ENCODE peak calls at places on chromosomes 16 and 17, in ten cellular contexts. One of them, this sample, is unnamed.

GRCh38 chr17:75267146-75267402 is 4.0 kb downstream of the MIF4GD start:
- DNase-seq in progenitor cell of endocrine pancreas: no peak
- DNase-seq in activated effector memory CD4-positive, alpha-beta T cell treated with anti-CD3 and anti-CD28 coated beads, Interleukin-2, amount 50 U/mL, for 16 hours: no peak
- DNase-seq in amniotic stem cell: no peak
- DNase-seq in amniotic epithelial cell: no peak
- DNase-seq in RWPE2: no peak
- DNase-seq in body of pancreas: peak
- DNase-seq in head of caudate nucleus: no peak
- DNase-seq in DMS153: no peak
- DNase-seq in AG09309: no peak
- DNase-seq in this sample: no peak

GRCh38 chr17:59220328-59221158 is at the start of gene GDPD1:
- DNase-seq in progenitor cell of endocrine pancreas: peak
- DNase-seq in activated effector memory CD4-positive, alpha-beta T cell treated with anti-CD3 and anti-CD28 coated beads, Interleukin-2, amount 50 U/mL, for 16 hours: peak
- DNase-seq in amniotic stem cell: peak
- DNase-seq in amniotic epithelial cell: peak
- DNase-seq in RWPE2: peak
- DNase-seq in body of pancreas: peak
- DNase-seq in head of caudate nucleus: peak
- DNase-seq in DMS153: peak
- DNase-seq in AG09309: peak
- DNase-seq in this sample: peak

GRCh38 chr17:31572341-31572740 is 180.9 kb downstream of the RAB11FIP4 start:
- DNase-seq in progenitor cell of endocrine pancreas: no peak
- DNase-seq in activated effector memory CD4-positive, alpha-beta T cell treated with anti-CD3 and anti-CD28 coated beads, Interleukin-2, amount 50 U/mL, for 16 hours: no peak
- DNase-seq in amniotic stem cell: no peak
- DNase-seq in amniotic epithelial cell: no peak
- DNase-seq in RWPE2: no peak
- DNase-seq in body of pancreas: no peak
- DNase-seq in head of caudate nucleus: no peak
- DNase-seq in DMS153: no peak
- DNase-seq in AG09309: no peak
- DNase-seq in this sample: no peak

GRCh38 chr16:728890-729744 is 2.2 kb downstream of the HAGHL start:
- DNase-seq in progenitor cell of endocrine pancreas: no peak
- DNase-seq in activated effector memory CD4-positive, alpha-beta T cell treated with anti-CD3 and anti-CD28 coated beads, Interleukin-2, amount 50 U/mL, for 16 hours: no peak
- DNase-seq in amniotic stem cell: no peak
- DNase-seq in amniotic epithelial cell: no peak
- DNase-seq in RWPE2: no peak
- DNase-seq in body of pancreas: no peak
- DNase-seq in head of caudate nucleus: peak
- DNase-seq in DMS153: no peak
- DNase-seq in AG09309: no peak
- DNase-seq in this sample: no peak

GRCh38 chr17:8019665-8020064 is 17.2 kb downstream of the GUCY2D start:
- DNase-seq in progenitor cell of endocrine pancreas: no peak
- DNase-seq in activated effector memory CD4-positive, alpha-beta T cell treated with anti-CD3 and anti-CD28 coated beads, Interleukin-2, amount 50 U/mL, for 16 hours: no peak
- DNase-seq in amniotic stem cell: no peak
- DNase-seq in amniotic epithelial cell: peak
- DNase-seq in RWPE2: no peak
- DNase-seq in body of pancreas: no peak
- DNase-seq in head of caudate nucleus: no peak
- DNase-seq in DMS153: no peak
- DNase-seq in AG09309: no peak
- DNase-seq in this sample: no peak

GRCh38 chr16:3071655-3072054 is 6.2 kb downstream of the IL32 start:
- DNase-seq in progenitor cell of endocrine pancreas: no peak
- DNase-seq in activated effector memory CD4-positive, alpha-beta T cell treated with anti-CD3 and anti-CD28 coated beads, Interleukin-2, amount 50 U/mL, for 16 hours: no peak
- DNase-seq in amniotic stem cell: no peak
- DNase-seq in amniotic epithelial cell: no peak
- DNase-seq in RWPE2: no peak
- DNase-seq in body of pancreas: no peak
- DNase-seq in head of caudate nucleus: no peak
- DNase-seq in DMS153: no peak
- DNase-seq in AG09309: no peak
- DNase-seq in this sample: no peak

GRCh38 chr17:31397256-31397939 is 5.9 kb downstream of the RAB11FIP4 start:
- DNase-seq in progenitor cell of endocrine pancreas: no peak
- DNase-seq in activated effector memory CD4-positive, alpha-beta T cell treated with anti-CD3 and anti-CD28 coated beads, Interleukin-2, amount 50 U/mL, for 16 hours: no peak
- DNase-seq in amniotic stem cell: no peak
- DNase-seq in amniotic epithelial cell: no peak
- DNase-seq in RWPE2: no peak
- DNase-seq in body of pancreas: no peak
- DNase-seq in head of caudate nucleus: peak
- DNase-seq in DMS153: no peak
- DNase-seq in AG09309: no peak
- DNase-seq in this sample: no peak

GRCh38 chr17:78019367-78019975 is 61.0 kb downstream of the TNRC6C start:
- DNase-seq in progenitor cell of endocrine pancreas: no peak
- DNase-seq in activated effector memory CD4-positive, alpha-beta T cell treated with anti-CD3 and anti-CD28 coated beads, Interleukin-2, amount 50 U/mL, for 16 hours: no peak
- DNase-seq in amniotic stem cell: peak
- DNase-seq in amniotic epithelial cell: peak
- DNase-seq in RWPE2: no peak
- DNase-seq in body of pancreas: no peak
- DNase-seq in head of caudate nucleus: no peak
- DNase-seq in DMS153: peak
- DNase-seq in AG09309: no peak
- DNase-seq in this sample: no peak

GRCh38 chr16:66899945-66900688 is 18.6 kb downstream of the CDH16 start:
- DNase-seq in progenitor cell of endocrine pancreas: no peak
- DNase-seq in activated effector memory CD4-positive, alpha-beta T cell treated with anti-CD3 and anti-CD28 coated beads, Interleukin-2, amount 50 U/mL, for 16 hours: no peak
- DNase-seq in amniotic stem cell: no peak
- DNase-seq in amniotic epithelial cell: peak
- DNase-seq in RWPE2: no peak
- DNase-seq in body of pancreas: peak
- DNase-seq in head of caudate nucleus: no peak
- DNase-seq in DMS153: peak
- DNase-seq in AG09309: no peak
- DNase-seq in this sample: no peak

GRCh38 chr17:42795061-42795460 is 3.4 kb downstream of the COA3 start:
- DNase-seq in progenitor cell of endocrine pancreas: no peak
- DNase-seq in activated effector memory CD4-positive, alpha-beta T cell treated with anti-CD3 and anti-CD28 coated beads, Interleukin-2, amount 50 U/mL, for 16 hours: no peak
- DNase-seq in amniotic stem cell: no peak
- DNase-seq in amniotic epithelial cell: no peak
- DNase-seq in RWPE2: no peak
- DNase-seq in body of pancreas: no peak
- DNase-seq in head of caudate nucleus: no peak
- DNase-seq in DMS153: no peak
- DNase-seq in AG09309: no peak
- DNase-seq in this sample: no peak

GRCh38 chr16:58464047-58464915 is 35.7 kb upstream of the NDRG4 start:
- DNase-seq in progenitor cell of endocrine pancreas: peak
- DNase-seq in activated effector memory CD4-positive, alpha-beta T cell treated with anti-CD3 and anti-CD28 coated beads, Interleukin-2, amount 50 U/mL, for 16 hours: no peak
- DNase-seq in amniotic stem cell: no peak
- DNase-seq in amniotic epithelial cell: no peak
- DNase-seq in RWPE2: no peak
- DNase-seq in body of pancreas: peak
- DNase-seq in head of caudate nucleus: peak
- DNase-seq in DMS153: no peak
- DNase-seq in AG09309: no peak
- DNase-seq in this sample: no peak

GRCh38 chr16:9966569-9967157 is 215.6 kb downstream of the GRIN2A start:
- DNase-seq in progenitor cell of endocrine pancreas: no peak
- DNase-seq in activated effector memory CD4-positive, alpha-beta T cell treated with anti-CD3 and anti-CD28 coated beads, Interleukin-2, amount 50 U/mL, for 16 hours: no peak
- DNase-seq in amniotic stem cell: no peak
- DNase-seq in amniotic epithelial cell: no peak
- DNase-seq in RWPE2: no peak
- DNase-seq in body of pancreas: no peak
- DNase-seq in head of caudate nucleus: no peak
- DNase-seq in DMS153: no peak
- DNase-seq in AG09309: no peak
- DNase-seq in this sample: no peak

GRCh38 chr17:44930667-44931066 is 15.4 kb upstream of the GFAP start:
- DNase-seq in progenitor cell of endocrine pancreas: no peak
- DNase-seq in activated effector memory CD4-positive, alpha-beta T cell treated with anti-CD3 and anti-CD28 coated beads, Interleukin-2, amount 50 U/mL, for 16 hours: peak
- DNase-seq in amniotic stem cell: no peak
- DNase-seq in amniotic epithelial cell: no peak
- DNase-seq in RWPE2: peak
- DNase-seq in body of pancreas: no peak
- DNase-seq in head of caudate nucleus: no peak
- DNase-seq in DMS153: no peak
- DNase-seq in AG09309: no peak
- DNase-seq in this sample: no peak

GRCh38 chr16:74760007-74760767 is 14.4 kb downstream of the FA2H start:
- DNase-seq in progenitor cell of endocrine pancreas: no peak
- DNase-seq in activated effector memory CD4-positive, alpha-beta T cell treated with anti-CD3 and anti-CD28 coated beads, Interleukin-2, amount 50 U/mL, for 16 hours: peak
- DNase-seq in amniotic stem cell: no peak
- DNase-seq in amniotic epithelial cell: peak
- DNase-seq in RWPE2: no peak
- DNase-seq in body of pancreas: no peak
- DNase-seq in head of caudate nucleus: no peak
- DNase-seq in DMS153: no peak
- DNase-seq in AG09309: no peak
- DNase-seq in this sample: peak

GRCh38 chr17:72152392-72152727 is 31.5 kb downstream of the SOX9 start:
- DNase-seq in progenitor cell of endocrine pancreas: no peak
- DNase-seq in activated effector memory CD4-positive, alpha-beta T cell treated with anti-CD3 and anti-CD28 coated beads, Interleukin-2, amount 50 U/mL, for 16 hours: no peak
- DNase-seq in amniotic stem cell: no peak
- DNase-seq in amniotic epithelial cell: peak
- DNase-seq in RWPE2: no peak
- DNase-seq in body of pancreas: peak
- DNase-seq in head of caudate nucleus: no peak
- DNase-seq in DMS153: no peak
- DNase-seq in AG09309: no peak
- DNase-seq in this sample: no peak

GRCh38 chr17:46952115-46952514 is 26.9 kb downstream of the RPRML start:
- DNase-seq in progenitor cell of endocrine pancreas: no peak
- DNase-seq in activated effector memory CD4-positive, alpha-beta T cell treated with anti-CD3 and anti-CD28 coated beads, Interleukin-2, amount 50 U/mL, for 16 hours: no peak
- DNase-seq in amniotic stem cell: no peak
- DNase-seq in amniotic epithelial cell: no peak
- DNase-seq in RWPE2: no peak
- DNase-seq in body of pancreas: no peak
- DNase-seq in head of caudate nucleus: no peak
- DNase-seq in DMS153: no peak
- DNase-seq in AG09309: no peak
- DNase-seq in this sample: no peak

GRCh38 chr17:67467500-67468481 is 90.7 kb downstream of the PITPNC1 start:
- DNase-seq in progenitor cell of endocrine pancreas: no peak
- DNase-seq in activated effector memory CD4-positive, alpha-beta T cell treated with anti-CD3 and anti-CD28 coated beads, Interleukin-2, amount 50 U/mL, for 16 hours: no peak
- DNase-seq in amniotic stem cell: no peak
- DNase-seq in amniotic epithelial cell: no peak
- DNase-seq in RWPE2: no peak
- DNase-seq in body of pancreas: no peak
- DNase-seq in head of caudate nucleus: no peak
- DNase-seq in DMS153: no peak
- DNase-seq in AG09309: no peak
- DNase-seq in this sample: no peak

GRCh38 chr17:35167046-35167445 is 19.4 kb downstream of the UNC45B start:
- DNase-seq in progenitor cell of endocrine pancreas: no peak
- DNase-seq in activated effector memory CD4-positive, alpha-beta T cell treated with anti-CD3 and anti-CD28 coated beads, Interleukin-2, amount 50 U/mL, for 16 hours: no peak
- DNase-seq in amniotic stem cell: no peak
- DNase-seq in amniotic epithelial cell: no peak
- DNase-seq in RWPE2: no peak
- DNase-seq in body of pancreas: no peak
- DNase-seq in head of caudate nucleus: no peak
- DNase-seq in DMS153: no peak
- DNase-seq in AG09309: no peak
- DNase-seq in this sample: no peak

GRCh38 chr16:55832788-55833583 is at the start of gene CES1:
- DNase-seq in progenitor cell of endocrine pancreas: no peak
- DNase-seq in activated effector memory CD4-positive, alpha-beta T cell treated with anti-CD3 and anti-CD28 coated beads, Interleukin-2, amount 50 U/mL, for 16 hours: peak
- DNase-seq in amniotic stem cell: no peak
- DNase-seq in amniotic epithelial cell: no peak
- DNase-seq in RWPE2: no peak
- DNase-seq in body of pancreas: peak
- DNase-seq in head of caudate nucleus: no peak
- DNase-seq in DMS153: no peak
- DNase-seq in AG09309: no peak
- DNase-seq in this sample: no peak

GRCh38 chr17:82217530-82218204 is 5.0 kb upstream of the CCDC57 start:
- DNase-seq in progenitor cell of endocrine pancreas: no peak
- DNase-seq in activated effector memory CD4-positive, alpha-beta T cell treated with anti-CD3 and anti-CD28 coated beads, Interleukin-2, amount 50 U/mL, for 16 hours: peak
- DNase-seq in amniotic stem cell: peak
- DNase-seq in amniotic epithelial cell: peak
- DNase-seq in RWPE2: peak
- DNase-seq in body of pancreas: peak
- DNase-seq in head of caudate nucleus: peak
- DNase-seq in DMS153: no peak
- DNase-seq in AG09309: peak
- DNase-seq in this sample: no peak

GRCh38 chr17:19379306-19380075 is 1.2 kb downstream of the MAPK7 start:
- DNase-seq in progenitor cell of endocrine pancreas: no peak
- DNase-seq in activated effector memory CD4-positive, alpha-beta T cell treated with anti-CD3 and anti-CD28 coated beads, Interleukin-2, amount 50 U/mL, for 16 hours: peak
- DNase-seq in amniotic stem cell: no peak
- DNase-seq in amniotic epithelial cell: no peak
- DNase-seq in RWPE2: no peak
- DNase-seq in body of pancreas: no peak
- DNase-seq in head of caudate nucleus: no peak
- DNase-seq in DMS153: no peak
- DNase-seq in AG09309: no peak
- DNase-seq in this sample: no peak

GRCh38 chr17:39714234-39714633 is 14.4 kb downstream of the ERBB2 start:
- DNase-seq in progenitor cell of endocrine pancreas: no peak
- DNase-seq in activated effector memory CD4-positive, alpha-beta T cell treated with anti-CD3 and anti-CD28 coated beads, Interleukin-2, amount 50 U/mL, for 16 hours: no peak
- DNase-seq in amniotic stem cell: no peak
- DNase-seq in amniotic epithelial cell: no peak
- DNase-seq in RWPE2: no peak
- DNase-seq in body of pancreas: no peak
- DNase-seq in head of caudate nucleus: no peak
- DNase-seq in DMS153: no peak
- DNase-seq in AG09309: no peak
- DNase-seq in this sample: no peak

GRCh38 chr16:3168706-3169105 is 19.3 kb upstream of the OR1F1 start:
- DNase-seq in progenitor cell of endocrine pancreas: no peak
- DNase-seq in activated effector memory CD4-positive, alpha-beta T cell treated with anti-CD3 and anti-CD28 coated beads, Interleukin-2, amount 50 U/mL, for 16 hours: no peak
- DNase-seq in amniotic stem cell: no peak
- DNase-seq in amniotic epithelial cell: no peak
- DNase-seq in RWPE2: no peak
- DNase-seq in body of pancreas: no peak
- DNase-seq in head of caudate nucleus: no peak
- DNase-seq in DMS153: no peak
- DNase-seq in AG09309: no peak
- DNase-seq in this sample: no peak

GRCh38 chr16:75660321-75660720 is 12.7 kb downstream of the TERF2IP start:
- DNase-seq in progenitor cell of endocrine pancreas: no peak
- DNase-seq in activated effector memory CD4-positive, alpha-beta T cell treated with anti-CD3 and anti-CD28 coated beads, Interleukin-2, amount 50 U/mL, for 16 hours: no peak
- DNase-seq in amniotic stem cell: no peak
- DNase-seq in amniotic epithelial cell: no peak
- DNase-seq in RWPE2: no peak
- DNase-seq in body of pancreas: no peak
- DNase-seq in head of caudate nucleus: peak
- DNase-seq in DMS153: no peak
- DNase-seq in AG09309: no peak
- DNase-seq in this sample: no peak

GRCh38 chr17:26818736-26819135 is 475.2 kb upstream of the WSB1 start:
- DNase-seq in progenitor cell of endocrine pancreas: no peak
- DNase-seq in activated effector memory CD4-positive, alpha-beta T cell treated with anti-CD3 and anti-CD28 coated beads, Interleukin-2, amount 50 U/mL, for 16 hours: no peak
- DNase-seq in amniotic stem cell: no peak
- DNase-seq in amniotic epithelial cell: peak
- DNase-seq in RWPE2: no peak
- DNase-seq in body of pancreas: no peak
- DNase-seq in head of caudate nucleus: no peak
- DNase-seq in DMS153: no peak
- DNase-seq in AG09309: no peak
- DNase-seq in this sample: no peak

GRCh38 chr17:17127156-17127555 is 79.0 kb downstream of the PLD6 start:
- DNase-seq in progenitor cell of endocrine pancreas: no peak
- DNase-seq in activated effector memory CD4-positive, alpha-beta T cell treated with anti-CD3 and anti-CD28 coated beads, Interleukin-2, amount 50 U/mL, for 16 hours: no peak
- DNase-seq in amniotic stem cell: no peak
- DNase-seq in amniotic epithelial cell: no peak
- DNase-seq in RWPE2: no peak
- DNase-seq in body of pancreas: no peak
- DNase-seq in head of caudate nucleus: no peak
- DNase-seq in DMS153: no peak
- DNase-seq in AG09309: no peak
- DNase-seq in this sample: no peak

GRCh38 chr16:77674888-77675287 is 47.4 kb upstream of the NUDT7 start:
- DNase-seq in progenitor cell of endocrine pancreas: no peak
- DNase-seq in activated effector memory CD4-positive, alpha-beta T cell treated with anti-CD3 and anti-CD28 coated beads, Interleukin-2, amount 50 U/mL, for 16 hours: no peak
- DNase-seq in amniotic stem cell: no peak
- DNase-seq in amniotic epithelial cell: peak
- DNase-seq in RWPE2: no peak
- DNase-seq in body of pancreas: no peak
- DNase-seq in head of caudate nucleus: no peak
- DNase-seq in DMS153: no peak
- DNase-seq in AG09309: peak
- DNase-seq in this sample: no peak

GRCh38 chr16:20308801-20309590 is 18.3 kb downstream of the GP2 start:
- DNase-seq in progenitor cell of endocrine pancreas: no peak
- DNase-seq in activated effector memory CD4-positive, alpha-beta T cell treated with anti-CD3 and anti-CD28 coated beads, Interleukin-2, amount 50 U/mL, for 16 hours: no peak
- DNase-seq in amniotic stem cell: no peak
- DNase-seq in amniotic epithelial cell: no peak
- DNase-seq in RWPE2: no peak
- DNase-seq in body of pancreas: peak
- DNase-seq in head of caudate nucleus: no peak
- DNase-seq in DMS153: no peak
- DNase-seq in AG09309: no peak
- DNase-seq in this sample: no peak

This sample was measured in retinal pigment epithelial cell.